ENCODE peak calls at places on chromosomes 11 and 22, in six cellular contexts. E is lower lobe of right lung, G is OCI-LY7, Y is mesendoderm, P is suprapubic skin, B is ovary. Q is an unnamed sample.

GRCh38 chr11:111000400-111001090 is 245.0 kb upstream of the POU2AF2 start:
- DNase-seq in E (no peak), G (no peak), Y (peak), P (no peak), B (no peak), Q (no peak)

GRCh38 chr22:48954781-48955311 is 872.8 kb downstream of the BRD1 start:
- DNase-seq in E (no peak), G (no peak), Y (no peak), P (peak), B (no peak), Q (no peak)

GRCh38 chr11:19790831-19791552 is 78.4 kb downstream of the NAV2 start:
- DNase-seq in E (no peak), G (peak), Y (peak), P (no peak), B (no peak), Q (no peak)

GRCh38 chr11:116232364-116232801 is 540.4 kb downstream of the BUD13 start:
- DNase-seq in E (no peak), G (no peak), Y (no peak), P (no peak), B (no peak), Q (no peak)

GRCh38 chr11:10784229-10785145 is 24.2 kb downstream of the EIF4G2 start:
- DNase-seq in E (no peak), G (no peak), Y (peak), P (no peak), B (no peak), Q (no peak)

GRCh38 chr22:44395116-44396005 is 82.6 kb upstream of the SHISAL1 start:
- DNase-seq in E (peak), G (no peak), Y (no peak), P (peak), B (peak), Q (no peak)

GRCh38 chr11:35667257-35667656 is 4.7 kb downstream of the TRIM44 start:
- DNase-seq in E (no peak), G (no peak), Y (peak), P (no peak), B (no peak), Q (no peak)

GRCh38 chr11:31120428-31120827 is 249.1 kb downstream of the DCDC1 start:
- DNase-seq in E (no peak), G (no peak), Y (no peak), P (no peak), B (no peak), Q (no peak)

GRCh38 chr22:29152381-29153138 is 53.1 kb upstream of the EMID1 start:
- DNase-seq in E (no peak), G (no peak), Y (peak), P (peak), B (peak), Q (no peak)

GRCh38 chr11:75077316-75077715 is 19.4 kb downstream of the OR2AT4 start:
- DNase-seq in E (no peak), G (no peak), Y (no peak), P (no peak), B (no peak), Q (peak)

GRCh38 chr11:77580712-77581337 is 8.9 kb upstream of the AQP11 start:
- DNase-seq in E (no peak), G (peak), Y (peak), P (no peak), B (no peak), Q (no peak)

GRCh38 chr11:72223615-72224586 is 666 bp upstream of the INPPL1 start:
- DNase-seq in E (peak), G (peak), Y (peak), P (peak), B (peak), Q (no peak)

GRCh38 chr22:38881464-38881871 is 9.5 kb upstream of the CBX6 start:
- DNase-seq in E (no peak), G (no peak), Y (no peak), P (no peak), B (peak), Q (no peak)

GRCh38 chr11:117931331-117931950 is 2.2 kb upstream of the TMPRSS13 start:
- DNase-seq in E (peak), G (no peak), Y (no peak), P (no peak), B (no peak), Q (no peak)

GRCh38 chr11:121321614-121322243 is 29.2 kb downstream of the SC5D start:
- DNase-seq in E (no peak), G (peak), Y (peak), P (no peak), B (no peak), Q (peak)

GRCh38 chr11:70203749-70204465 is 811 bp downstream of the FADD start:
- DNase-seq in E (peak), G (peak), Y (peak), P (no peak), B (peak), Q (peak)

GRCh38 chr11:35324981-35325380 is 94.4 kb downstream of the SLC1A2 start:
- DNase-seq in E (no peak), G (no peak), Y (no peak), P (no peak), B (no peak), Q (peak)

GRCh38 chr11:327581-327923 is 6.9 kb upstream of the IFITM3 start:
- DNase-seq in E (no peak), G (no peak), Y (no peak), P (no peak), B (no peak), Q (no peak)

GRCh38 chr22:24875862-24876506 is 70.0 kb downstream of the SGSM1 start:
- DNase-seq in E (no peak), G (peak), Y (peak), P (no peak), B (no peak), Q (peak)

GRCh38 chr22:26066534-26066933 is 102.7 kb upstream of the SEZ6L start:
- DNase-seq in E (no peak), G (no peak), Y (peak), P (no peak), B (no peak), Q (no peak)

GRCh38 chr22:42443240-42444059 is 11.2 kb upstream of the NFAM1 start:
- DNase-seq in E (no peak), G (peak), Y (no peak), P (no peak), B (no peak), Q (peak)

GRCh38 chr11:128235958-128236357 is 351.4 kb downstream of the ETS1 start:
- DNase-seq in E (no peak), G (no peak), Y (no peak), P (no peak), B (no peak), Q (no peak)

GRCh38 chr22:33757443-33758124 is 162.7 kb downstream of the LARGE1 start:
- DNase-seq in E (no peak), G (no peak), Y (no peak), P (no peak), B (peak), Q (no peak)

GRCh38 chr22:49667236-49667635 is 160.4 kb downstream of the BRD1 start:
- DNase-seq in E (peak), G (peak), Y (no peak), P (peak), B (no peak), Q (no peak)

GRCh38 chr11:74024630-74025029 is 15.7 kb upstream of the UCP3 start:
- DNase-seq in E (peak), G (no peak), Y (no peak), P (no peak), B (no peak), Q (peak)

GRCh38 chr11:44728491-44728910 is 1.7 kb downstream of the TSPAN18 start:
- DNase-seq in E (no peak), G (no peak), Y (peak), P (no peak), B (no peak), Q (no peak)

GRCh38 chr22:47307326-47307725 is 544.9 kb downstream of the TBC1D22A start:
- DNase-seq in E (no peak), G (no peak), Y (no peak), P (peak), B (no peak), Q (no peak)

GRCh38 chr22:17119481-17120202 is 1.5 kb downstream of the TMEM121B start:
- DNase-seq in E (no peak), G (no peak), Y (peak), P (no peak), B (no peak), Q (no peak)

GRCh38 chr11:26623076-26623666 is 51.1 kb upstream of the MUC15 start:
- DNase-seq in E (no peak), G (no peak), Y (no peak), P (no peak), B (no peak), Q (peak)

GRCh38 chr11:121246021-121246768 is 46.4 kb upstream of the SC5D start:
- DNase-seq in E (no peak), G (no peak), Y (no peak), P (no peak), B (no peak), Q (no peak)

GRCh38 chr11:93936416-93936815 is 84.7 kb upstream of the HEPHL1 start:
- DNase-seq in E (no peak), G (no peak), Y (no peak), P (no peak), B (no peak), Q (no peak)

GRCh38 chr11:122763108-122763507 is 75.2 kb upstream of the CRTAM start:
- DNase-seq in E (no peak), G (no peak), Y (no peak), P (no peak), B (no peak), Q (no peak)

GRCh38 chr22:47102081-47102480 is 339.6 kb downstream of the TBC1D22A start:
- DNase-seq in E (no peak), G (no peak), Y (no peak), P (peak), B (no peak), Q (peak)

GRCh38 chr11:92131289-92131890 is 93.2 kb upstream of the FAT3 start:
- DNase-seq in E (no peak), G (no peak), Y (no peak), P (no peak), B (no peak), Q (peak)

GRCh38 chr11:47257178-47257517 is 648 bp upstream of the NR1H3 start:
- DNase-seq in E (no peak), G (no peak), Y (no peak), P (no peak), B (no peak), Q (no peak)

GRCh38 chr11:47260366-47260765 is 2.6 kb downstream of the NR1H3 start:
- DNase-seq in E (peak), G (no peak), Y (no peak), P (no peak), B (no peak), Q (no peak)

GRCh38 chr11:47259178-47259977 is 1.6 kb downstream of the NR1H3 start:
- DNase-seq in E (peak), G (peak), Y (peak), P (no peak), B (no peak), Q (peak)

GRCh38 chr11:47257518-47258316 is at the start of gene NR1H3:
- DNase-seq in E (peak), G (peak), Y (peak), P (peak), B (peak), Q (no peak)

GRCh38 chr11:47258317-47258902 is 614 bp downstream of the NR1H3 start:
- DNase-seq in E (no peak), G (no peak), Y (no peak), P (no peak), B (no peak), Q (no peak)
- H3K4me3 ChIP-seq in E (peak), G (no peak), Y (no peak), P (peak), B (peak), Q (no peak)

GRCh38 chr11:114307524-114308203 is 11.5 kb downstream of the NNMT start:
- DNase-seq in E (peak), G (no peak), Y (no peak), P (peak), B (no peak), Q (peak)
- H3K4me3 ChIP-seq in E (peak), G (no peak), Y (no peak), P (peak), B (no peak), Q (no peak)

DNA sequence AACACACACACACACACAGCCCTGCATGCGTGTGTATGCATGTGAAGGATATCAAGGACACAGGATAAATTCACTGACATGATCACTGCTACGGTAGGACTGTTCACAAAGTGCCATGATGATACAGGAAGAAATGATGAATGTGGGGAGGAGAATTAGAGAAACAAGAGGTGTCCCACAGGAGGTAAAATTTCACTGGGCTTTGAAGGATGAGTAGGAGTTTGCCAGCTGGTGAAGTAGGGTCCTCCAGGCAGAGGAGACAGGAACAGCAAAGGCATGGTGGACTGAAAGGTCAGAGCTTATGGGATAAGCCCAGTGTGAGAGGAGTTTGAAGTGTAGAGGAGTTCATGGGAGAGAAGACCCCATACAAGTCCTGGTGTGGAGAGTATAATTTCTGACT is 18.6 kb downstream of the NECTIN1 start:
- DNase-seq in E (no peak), G (no peak), Y (no peak), P (no peak), B (no peak), Q (no peak)
- H3K4me3 ChIP-seq in E (no peak), G (no peak), Y (no peak), P (no peak), B (no peak), Q (no peak)

GRCh38 chr11:1778141-1778911 is 14.6 kb upstream of the CTSD start:
- DNase-seq in E (peak), G (no peak), Y (no peak), P (peak), B (peak), Q (no peak)

GRCh38 chr11:1780700-1781592 is 17.2 kb upstream of the CTSD start:
- DNase-seq in E (peak), G (no peak), Y (no peak), P (peak), B (no peak), Q (no peak)

GRCh38 chr11:1779806-1780699 is 16.3 kb upstream of the CTSD start:
- DNase-seq in E (no peak), G (no peak), Y (no peak), P (peak), B (peak), Q (no peak)

GRCh38 chr11:1777737-1778136 is 14.0 kb upstream of the CTSD start:
- DNase-seq in E (no peak), G (no peak), Y (no peak), P (no peak), B (peak), Q (no peak)

GRCh38 chr11:1779034-1779805 is 15.5 kb upstream of the CTSD start:
- DNase-seq in E (no peak), G (no peak), Y (no peak), P (peak), B (peak), Q (no peak)
- H3K4me3 ChIP-seq in E (no peak), G (no peak), Y (no peak), P (no peak), B (no peak), Q (no peak)